ENCODE peak calls at places on chromosome 20, in five cellular contexts. R is fibroblast of lung, C is epithelial cell of proximal tubule, T is psoas muscle, G is left ventricle myocardium inferior. W is an unnamed sample.

GRCh38 chr20:47768016-47768953 is 17.0 kb downstream of the SULF2 start:
- DNase-seq in G (peak), T (no peak), C (no peak), R (no peak), W (no peak)

GRCh38 chr20:63766695-63767426 is 27.3 kb downstream of the SLC2A4RG start:
- DNase-seq in C (no peak), G (no peak), R (no peak), T (no peak), W (no peak)

GRCh38 chr20:64226686-64227576 is 28.6 kb upstream of the PCMTD2 start:
- DNase-seq in G (no peak), T (no peak), R (no peak), C (no peak), W (no peak)

GRCh38 chr20:50879649-50880550 is 51.3 kb downstream of the ADNP start:
- DNase-seq in C (no peak), R (no peak), T (no peak), G (no peak), W (no peak)

GRCh38 chr20:4920131-4920530 is 81.2 kb downstream of the SLC23A2 start:
- DNase-seq in G (no peak), C (no peak), R (no peak), T (no peak), W (no peak)

GRCh38 chr20:51861726-51862466 is 59.6 kb upstream of the SALL4 start:
- DNase-seq in C (no peak), G (no peak), T (no peak), R (no peak), W (peak)

GRCh38 chr20:44422083-44422482 is 53.6 kb upstream of the TTPAL start:
- DNase-seq in R (peak), T (no peak), G (no peak), C (no peak), W (peak)

GRCh38 chr20:36462440-36463211 is 78.7 kb upstream of the MYL9 start:
- DNase-seq in C (no peak), G (peak), R (peak), T (peak), W (no peak)

GRCh38 chr20:20454367-20454766 is 86.5 kb downstream of the INSM1 start:
- DNase-seq in T (no peak), R (no peak), G (no peak), C (no peak), W (no peak)

GRCh38 chr20:38222231-38222922 is 38.2 kb downstream of the KIAA1755 start:
- DNase-seq in C (no peak), T (peak), G (peak), R (peak), W (peak)

GRCh38 chr20:53856675-53857295 is 213.6 kb downstream of the BCAS1 start:
- DNase-seq in G (no peak), T (no peak), R (no peak), C (no peak), W (no peak)

GRCh38 chr20:29319725-29320124 is 1937.7 kb upstream of the DEFB115 start:
- DNase-seq in R (no peak), T (no peak), G (no peak), C (no peak), W (no peak)

GRCh38 chr20:22394583-22394982 is 189.8 kb downstream of the FOXA2 start:
- DNase-seq in R (no peak), C (no peak), G (no peak), T (no peak), W (no peak)

GRCh38 chr20:25686081-25687077 is 10.3 kb downstream of the ZNF337 start:
- DNase-seq in G (no peak), C (no peak), T (peak), R (no peak), W (no peak)

GRCh38 chr20:50837532-50838321 is 42.9 kb downstream of the BCAS4 start:
- DNase-seq in C (no peak), T (no peak), G (peak), R (peak), W (peak)

GRCh38 chr20:19783966-19784401 is 25.9 kb downstream of the RIN2 start:
- DNase-seq in T (peak), G (peak), C (no peak), R (peak), W (peak)

GRCh38 chr20:22762576-22763256 is 178.3 kb upstream of the FOXA2 start:
- DNase-seq in C (no peak), R (no peak), T (no peak), G (no peak), W (no peak)

DNA sequence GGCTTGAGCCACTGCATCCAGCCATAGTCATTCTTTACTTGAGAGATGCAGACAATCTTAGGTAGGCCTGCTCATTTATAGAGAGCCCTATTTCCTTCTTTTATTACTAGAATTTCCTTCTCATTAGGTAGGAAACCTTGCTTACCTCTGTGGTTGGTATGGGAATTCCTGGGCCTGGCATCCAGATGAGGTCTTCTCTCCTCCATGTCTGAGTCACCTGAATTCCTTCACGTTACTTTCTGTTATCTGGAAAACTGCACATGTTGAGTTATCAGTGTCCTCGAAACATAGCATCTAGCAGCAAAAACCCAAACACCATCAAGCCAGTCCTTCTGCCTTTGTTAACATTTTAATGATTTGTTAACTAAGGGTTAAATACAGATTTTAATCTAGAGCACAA is 2.2 kb downstream of the ZNFX1 start:
- DNase-seq in G (no peak), T (no peak), R (no peak), C (no peak), W (no peak)
- H3K4me3 ChIP-seq in G (peak), T (peak), R (peak), C (no peak), W (no peak)

DNA sequence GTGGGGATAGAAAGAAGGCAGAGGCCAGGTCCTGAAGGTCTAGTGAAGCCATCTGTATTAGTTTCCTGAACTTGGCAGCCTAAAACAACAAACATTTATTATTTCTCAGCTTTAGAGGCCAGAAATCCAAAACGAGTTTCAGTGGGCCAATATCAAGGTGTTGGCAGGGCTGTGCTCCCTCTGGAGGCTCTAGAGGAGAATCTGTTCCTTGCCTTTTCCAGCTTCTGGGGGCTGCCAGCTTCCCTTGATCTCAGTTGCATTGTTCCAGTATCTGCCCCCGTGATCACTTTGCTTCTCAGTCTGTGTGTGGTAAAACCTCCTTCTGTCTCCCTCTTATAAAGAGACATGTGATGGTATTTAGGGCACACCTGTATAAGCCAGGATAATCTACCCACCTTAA is 82.4 kb downstream of the MAFB start:
- DNase-seq in T (no peak), R (no peak), G (no peak), C (no peak), W (peak)
- TF ChIP-seq CTCF in T (no peak), R (peak), G (no peak), C (no peak), W (peak)

DNA sequence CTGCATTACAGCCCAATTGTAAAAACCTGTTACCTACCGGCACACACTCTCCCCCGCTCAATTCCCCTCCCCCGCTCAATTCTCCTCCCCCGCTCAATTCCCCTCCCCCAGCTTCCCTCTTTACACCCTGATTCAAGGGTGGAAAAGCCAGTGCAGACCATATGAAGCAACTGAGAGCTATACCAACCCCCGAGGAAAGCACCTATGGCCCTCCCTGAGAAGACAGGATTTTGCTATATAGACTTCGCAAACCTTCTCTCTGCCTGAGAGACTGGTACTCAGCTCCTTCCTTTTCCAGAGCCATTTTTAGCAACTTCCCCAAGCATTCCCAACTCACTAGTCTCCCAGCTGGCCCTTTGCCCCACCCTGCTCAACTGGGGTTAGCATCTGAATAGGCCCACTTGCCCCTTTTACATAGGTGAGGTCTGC is 7.6 kb downstream of the GNAS-AS1 start:
- DNase-seq in G (no peak), C (no peak), R (no peak), T (no peak), W (no peak)
- H3K4me3 ChIP-seq in G (no peak), C (no peak), R (no peak), T (no peak), W (no peak)

DNA sequence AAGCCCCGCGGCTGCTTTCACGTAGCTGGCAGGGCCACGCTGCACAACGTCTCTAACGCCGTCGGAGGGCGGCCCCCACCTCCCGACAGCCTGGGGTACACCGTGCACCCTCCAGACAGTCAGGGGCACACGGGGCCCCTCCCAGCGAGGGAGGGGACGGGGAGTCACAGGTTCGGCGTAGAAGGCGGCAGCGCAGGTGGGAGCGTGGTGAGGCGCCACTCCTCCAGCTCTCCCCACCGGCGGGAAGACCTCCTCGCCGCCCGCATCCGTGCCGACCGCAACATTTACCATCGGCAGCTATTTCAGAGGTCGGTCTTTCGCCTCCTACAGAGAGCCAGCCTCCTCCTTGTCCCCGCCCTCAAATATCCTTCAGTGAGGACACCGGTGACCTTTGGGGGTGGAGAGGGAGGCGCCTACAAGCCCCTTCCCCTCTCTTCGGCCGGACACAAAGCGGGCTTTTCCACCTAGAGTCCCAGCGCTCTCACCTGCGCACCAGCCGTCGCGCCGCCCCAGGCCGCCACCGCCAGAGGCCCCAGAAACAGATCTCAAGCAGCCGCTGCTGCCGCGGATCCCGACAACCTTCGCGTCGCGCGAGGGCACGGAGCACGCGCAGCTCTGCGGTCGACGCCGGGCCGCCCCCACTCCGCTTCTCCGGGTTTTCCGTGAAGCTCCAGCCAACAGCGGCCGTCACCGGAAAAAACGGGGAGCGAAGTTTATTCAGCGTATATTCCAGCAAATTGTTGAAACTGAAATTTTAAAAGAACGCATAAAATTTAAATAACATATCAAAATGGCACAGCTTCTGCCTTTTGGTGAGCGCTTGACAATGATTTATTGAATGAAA is at the start of gene MKKS:
- DNase-seq in C (no peak), T (peak), G (peak), R (peak), W (peak)
- TF ChIP-seq CTCF in C (no peak), T (peak), G (no peak), R (no peak), W (peak)

W was measured in choroid plexus epithelial cell.